ENCODE peak calls at places on chromosomes 16 and 17, in eight cellular contexts. C is NB4; R is stimulated activated CD4-positive, alpha-beta T cell treated with anti-CD3 and anti-CD28 coated beads, Interleukin-4, amount 100 ng/mL, for 1 hour; O is A172; J is cardiac fibroblast; B is Caki2; A is activated CD4-positive, alpha-beta T cell treated with anti-CD3 and anti-CD28 coated beads for 36 hours; I is AG08395. X is an unnamed sample.

GRCh38 chr17:2174471-2175293 is 119.8 kb downstream of the HIC1 start:
- DNase-seq in R (no peak), I (peak; percentile 62), J (peak; percentile 98), A (no peak), O (peak; percentile 68), B (no peak), C (no peak), X (peak; percentile 99)

GRCh38 chr17:36597866-36598777 is 3.3 kb upstream of the MRM1 start:
- DNase-seq in R (no peak), O (no peak), B (no peak), A (no peak), J (no peak), C (no peak), I (no peak), X (no peak)

GRCh38 chr16:81987121-81987520 is 24.1 kb downstream of the SDR42E1 start:
- DNase-seq in R (no peak), I (no peak), J (no peak), O (no peak), B (no peak), C (no peak), A (no peak), X (no peak)

GRCh38 chr17:5780476-5780875 is 196.2 kb upstream of the NLRP1 start:
- DNase-seq in A (no peak), B (peak; percentile 35), I (peak; percentile 64), C (no peak), J (peak; percentile 70), O (peak; percentile 77), R (no peak), X (peak; percentile 77)

GRCh38 chr17:9273334-9274118 is 252.2 kb downstream of the NTN1 start:
- DNase-seq in C (no peak), R (peak; percentile 36), J (no peak), O (no peak), B (no peak), I (no peak), A (peak; percentile 68), X (no peak)

GRCh38 chr16:58509256-58510096 is 5.8 kb upstream of the SETD6 start:
- DNase-seq in A (no peak), R (no peak), C (no peak), J (no peak), B (no peak), O (no peak), I (no peak), X (no peak)

GRCh38 chr16:35909351-35909954 is 2450.0 kb downstream of the TP53TG3F start:
- DNase-seq in C (no peak), O (no peak), R (no peak), B (no peak), A (no peak), I (no peak), J (no peak), X (no peak)

GRCh38 chr17:17416007-17416399 is 60.8 kb upstream of the MED9 start:
- DNase-seq in C (peak; percentile 91), O (peak; percentile 75), J (peak; percentile 94), I (peak; percentile 70), B (peak; percentile 64), A (peak; percentile 46), R (no peak), X (peak; percentile 83)

GRCh38 chr17:18278867-18279266 is 18.4 kb downstream of the MIEF2 start:
- DNase-seq in C (no peak), A (no peak), B (no peak), R (no peak), J (peak; percentile 52), I (no peak), O (no peak), X (peak; percentile 83)

GRCh38 chr17:9537177-9537776 is 38.3 kb downstream of the STX8 start:
- DNase-seq in C (no peak), R (no peak), A (no peak), I (no peak), O (no peak), J (no peak), B (no peak), X (no peak)

GRCh38 chr17:16251556-16251955 is 34.5 kb downstream of the PIGL start:
- DNase-seq in R (no peak), J (no peak), A (no peak), B (no peak), O (no peak), C (no peak), I (no peak), X (no peak)

GRCh38 chr16:90019543-90020259 is 445 bp upstream of the DBNDD1 start:
- DNase-seq in B (peak; percentile 33), I (peak; percentile 36), O (peak; percentile 45), A (peak; percentile 69), C (peak; percentile 53), J (peak; percentile 67), R (peak; percentile 57), X (peak; percentile 81)

GRCh38 chr17:40461774-40462342 is 18.6 kb downstream of the IGFBP4 start:
- DNase-seq in I (peak; percentile 54), B (no peak), A (no peak), C (no peak), J (peak; percentile 55), O (no peak), R (no peak), X (no peak)

GRCh38 chr17:2179615-2180295 is 123.8 kb downstream of the SMG6 start:
- DNase-seq in J (peak; percentile 98), R (no peak), O (peak; percentile 90), I (peak; percentile 85), A (no peak), B (no peak), C (no peak), X (peak; percentile 92)

GRCh38 chr17:61619953-61620352 is 28.9 kb upstream of the NACA2 start:
- DNase-seq in O (no peak), J (no peak), R (no peak), I (no peak), C (no peak), A (no peak), B (no peak), X (no peak)